ENCODE peak calls at places on chromosomes 16 and 17, in five cellular contexts. J is GM12865, N is HuH-7, X is T47D, L is C1 segment of cervical spinal cord. W is an unnamed sample.

GRCh38 chr17:21039839-21040575 is 2.8 kb downstream of the USP22 start:
- DNase-seq in J (peak; percentile 75), N (no peak), X (peak; percentile 69), L (no peak), W (peak; percentile 29)

GRCh38 chr16:11391576-11391975 is 46.3 kb downstream of the RMI2 start:
- DNase-seq in J (no peak), N (no peak), X (no peak), L (no peak), W (peak; percentile 62)

GRCh38 chr16:57092786-57093301 is 461 bp downstream of the CPNE2 start:
- DNase-seq in J (peak; percentile 44), N (peak; percentile 71), X (peak; percentile 10), L (no peak), W (no peak)

GRCh38 chr16:81786321-81786720 is 7.2 kb downstream of the PLCG2 start:
- DNase-seq in J (no peak), N (no peak), X (peak; percentile 15), L (no peak), W (no peak)

GRCh38 chr16:27828671-27829070 is 234.8 kb downstream of the GSG1L start:
- DNase-seq in J (no peak), N (no peak), X (no peak), L (no peak), W (no peak)

GRCh38 chr17:38339891-38340290 is 3.9 kb downstream of the GPR179 start:
- DNase-seq in J (no peak), N (no peak), X (no peak), L (no peak), W (no peak)

GRCh38 chr16:69469807-69470561 is 45.6 kb downstream of the CYB5B start:
- DNase-seq in J (peak; percentile 88), N (no peak), X (no peak), L (no peak), W (no peak)

GRCh38 chr16:77782694-77783093 is 5.7 kb upstream of the VAT1L start:
- DNase-seq in J (no peak), N (peak; percentile 42), X (peak; percentile 29), L (no peak), W (no peak)

GRCh38 chr17:72699566-72699965 is 392.9 kb downstream of the SLC39A11 start:
- DNase-seq in J (no peak), N (no peak), X (no peak), L (no peak), W (no peak)

GRCh38 chr17:8681175-8681949 is 50.8 kb upstream of the MYH10 start:
- DNase-seq in J (no peak), N (no peak), X (no peak), L (no peak), W (no peak)

GRCh38 chr17:48259710-48260291 is 152.2 kb downstream of the SNX11 start:
- DNase-seq in J (peak; percentile 40), N (no peak), X (peak; percentile 72), L (no peak), W (peak; percentile 71)

GRCh38 chr16:29893553-29893952 is 5.8 kb downstream of the SEZ6L2 start:
- DNase-seq in J (no peak), N (no peak), X (no peak), L (no peak), W (no peak)

GRCh38 chr17:17904171-17905035 is 67.6 kb upstream of the SREBF1 start:
- DNase-seq in J (no peak), N (no peak), X (no peak), L (no peak), W (no peak)

GRCh38 chr17:2057714-2058520 is 3.0 kb downstream of the HIC1 start:
- DNase-seq in J (peak; percentile 45), N (no peak), X (no peak), L (no peak), W (no peak)

GRCh38 chr17:15346196-15346595 is 4.8 kb upstream of the TEKT3 start:
- DNase-seq in J (no peak), N (no peak), X (no peak), L (no peak), W (no peak)

GRCh38 chr17:10699861-10700260 is 2.5 kb downstream of the ADPRM start:
- DNase-seq in J (peak; percentile 28), N (no peak), X (no peak), L (no peak), W (no peak)

GRCh38 chr16:1069154-1069553 is 3.4 kb upstream of the SSTR5 start:
- DNase-seq in J (no peak), N (no peak), X (peak; percentile 58), L (no peak), W (no peak)

GRCh38 chr16:84595052-84595481 is 22.8 kb downstream of the COTL1 start:
- DNase-seq in J (no peak), N (no peak), X (peak; percentile 33), L (no peak), W (no peak)

GRCh38 chr17:71284032-71284755 is 836.6 kb upstream of the SOX9 start:
- DNase-seq in J (no peak), N (no peak), X (no peak), L (no peak), W (no peak)

GRCh38 chr16:53664724-53665345 is 38.8 kb downstream of the RPGRIP1L start:
- DNase-seq in J (peak; percentile 55), N (no peak), X (no peak), L (no peak), W (no peak)

GRCh38 chr17:46212634-46213435 is 19.6 kb upstream of the KANSL1 start:
- DNase-seq in J (peak; percentile 83), N (peak; percentile 44), X (peak; percentile 84), L (no peak), W (peak; percentile 73)

W was measured in SHP77 treated with DMSO at 0.1 percent for 48 hours.